ENCODE peak calls at places on chromosomes 11 and 22, in five cellular contexts. Q, U, Y, N and I are unnamed samples. For H3K4me1, the result is how much of the 10 kb centered on the place peaks cover.

GRCh38 chr11:7154881-7155344 is 66.1 kb downstream of the RBMXL2 start:
- DNase-seq in U (no peak), Q (no peak), N (no peak), Y (no peak), I (no peak)

GRCh38 chr11:75689861-75690641 is 21.2 kb upstream of the MAP6 start:
- DNase-seq in Q (no peak), Y (no peak), N (peak), U (no peak), I (no peak)

GRCh38 chr11:76265771-76266241 is 59.5 kb upstream of the WNT11 start:
- DNase-seq in Q (no peak), U (no peak), N (peak), Y (no peak), I (no peak)

GRCh38 chr11:13238879-13239514 is 38.6 kb upstream of the BMAL1 start:
- DNase-seq in N (peak), Y (peak), U (peak), Q (peak), I (peak)

GRCh38 chr22:17492247-17492646 is 71.1 kb upstream of the SLC25A18 start:
- DNase-seq in N (no peak), Y (no peak), Q (no peak), U (no peak), I (no peak)

GRCh38 chr11:48103621-48104561 is 112.7 kb upstream of the OR4B1 start:
- DNase-seq in Q (no peak), N (peak), U (no peak), Y (no peak), I (no peak)

GRCh38 chr11:123509737-123510578 is 79.9 kb downstream of the GRAMD1B start:
- DNase-seq in U (peak), Y (no peak), N (peak), Q (no peak), I (no peak)

GRCh38 chr11:47010192-47010591 is 73.6 kb downstream of the CSTPP1 start:
- DNase-seq in Q (no peak), N (no peak), U (no peak), Y (no peak), I (no peak)

GRCh38 chr11:23797624-23798419 is 699.0 kb upstream of the LUZP2 start:
- DNase-seq in N (no peak), U (no peak), Y (no peak), Q (no peak), I (no peak)

GRCh38 chr11:44638032-44638431 is 72.6 kb downstream of the CD82 start:
- DNase-seq in N (no peak), Q (no peak), U (no peak), Y (no peak), I (no peak)

GRCh38 chr22:22200569-22201184 is 43.9 kb upstream of the VPREB1 start:
- DNase-seq in Y (no peak), Q (no peak), U (no peak), N (no peak), I (no peak)
- H3K4me1 ChIP-seq in Y (under half), Q (under half), U (under half), N (under half), I (under half)

GRCh38 chr11:126362879-126363655 is 7.6 kb downstream of the ST3GAL4 start:
- DNase-seq in N (no peak), Q (no peak), U (no peak), Y (no peak), I (no peak)

GRCh38 chr11:126363706-126364245 is 8.3 kb downstream of the ST3GAL4 start:
- DNase-seq in Y (no peak), N (no peak), Q (no peak), U (no peak), I (no peak)

GRCh38 chr11:126359431-126360048 is 4.1 kb downstream of the ST3GAL4 start:
- DNase-seq in U (no peak), Q (no peak), Y (no peak), N (peak), I (no peak)

GRCh38 chr11:126360049-126360446 is 4.6 kb downstream of the ST3GAL4 start:
- DNase-seq in Q (no peak), N (no peak), U (no peak), Y (no peak), I (no peak)

GRCh38 chr11:126361400-126361799 is 5.9 kb downstream of the ST3GAL4 start:
- DNase-seq in N (no peak), U (no peak), Y (no peak), Q (no peak), I (no peak)
- H3K27ac ChIP-seq in N (no peak), U (no peak), Y (no peak), Q (no peak), I (no peak)

DNA sequence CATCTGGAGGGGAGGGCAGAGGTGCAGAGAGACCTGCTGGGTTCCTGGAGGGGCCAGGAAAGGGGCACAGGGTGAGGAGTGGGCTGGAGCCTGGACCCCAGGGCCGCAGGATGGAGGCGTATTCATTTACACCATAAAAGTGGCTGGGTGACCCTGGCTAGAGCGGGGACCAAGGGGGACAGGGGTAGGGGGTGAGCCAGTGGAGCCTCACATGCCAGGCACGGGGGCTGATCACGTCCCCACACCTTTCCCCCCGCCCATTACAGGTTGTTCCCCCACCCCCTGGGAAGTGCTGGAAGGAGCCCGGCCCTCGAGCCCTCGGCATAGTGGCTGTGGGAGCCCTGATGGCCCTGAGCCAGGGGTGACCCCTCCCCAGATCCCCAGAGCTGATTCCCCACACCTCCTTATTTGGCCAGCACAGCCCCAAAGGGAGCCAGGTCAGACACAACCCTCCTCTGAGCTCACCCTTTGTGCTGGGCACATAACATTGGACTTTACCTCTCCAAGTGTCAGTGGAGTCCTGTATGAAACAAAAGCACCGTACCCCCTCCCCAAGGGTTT is 781 bp downstream of the TCIRG1 start:
- DNase-seq in U (peak), Y (no peak), Q (no peak), N (no peak), I (no peak)
- H3K4me3 ChIP-seq in U (peak), Y (peak), Q (peak), N (peak), I (peak)

DNA sequence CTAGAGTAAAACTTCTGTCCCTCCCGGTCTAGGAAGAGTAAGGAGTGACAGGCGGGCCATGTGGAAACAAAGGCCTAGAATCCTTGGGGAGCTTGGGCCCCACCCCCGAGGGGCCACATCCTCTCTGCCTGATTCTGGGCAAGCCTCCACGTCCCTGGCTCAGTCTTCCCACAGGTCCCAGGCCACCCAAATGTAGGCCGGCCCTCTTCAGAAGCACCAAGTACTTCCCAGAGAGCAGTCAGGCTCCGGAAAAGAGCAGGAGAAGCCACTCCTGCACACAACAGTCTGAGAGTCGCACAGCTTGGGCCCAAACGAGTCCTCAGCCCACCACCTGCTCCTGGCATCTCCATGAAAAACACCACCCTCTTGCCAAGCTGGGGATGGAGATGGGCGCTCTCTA is 15.5 kb downstream of the EHD1 start:
- DNase-seq in Y (no peak), Q (no peak), U (no peak), N (peak), I (no peak)
- H3K4me1 ChIP-seq in Y (half or more), Q (under half), U (under half), N (under half), I (half or more)

DNA sequence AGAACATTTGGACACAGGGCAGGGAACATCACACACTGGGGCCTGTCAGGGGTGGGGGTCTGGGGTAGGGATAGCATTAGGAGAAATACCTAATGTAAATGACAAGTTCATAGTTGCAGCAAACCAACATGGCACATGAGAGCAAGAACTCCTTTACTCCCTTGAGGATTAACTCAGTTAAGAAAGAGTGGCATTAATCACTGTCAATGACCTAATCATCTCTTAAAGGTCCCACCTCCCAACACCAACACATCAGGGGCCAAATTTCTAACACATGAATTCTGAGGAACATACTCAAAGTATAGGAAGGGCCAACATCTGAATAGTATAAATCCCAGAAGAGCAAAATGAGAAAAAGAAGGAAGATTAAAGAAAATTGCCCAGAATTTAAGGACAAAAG is 272.9 kb downstream of the SWAP70 start:
- DNase-seq in Q (no peak), U (no peak), N (no peak), Y (no peak), I (no peak)
- H3K27ac ChIP-seq in Q (no peak), U (no peak), N (no peak), Y (no peak), I (no peak)